ENCODE peak calls at places on chromosome 20, in six cellular contexts. S, R, E, W, A and M are unnamed samples.

GRCh38 chr20:50517817-50518154 is 7.6 kb downstream of the PTPN1 start:
- DNase-seq in S (peak), R (no peak), E (no peak), W (no peak), A (no peak), M (no peak)

GRCh38 chr20:42703744-42704143 is 486.0 kb downstream of the PTPRT start:
- DNase-seq in S (no peak), R (no peak), E (no peak), W (no peak), A (no peak), M (no peak)

GRCh38 chr20:49750611-49751396 is 37.1 kb upstream of the B4GALT5 start:
- DNase-seq in S (no peak), R (no peak), E (no peak), W (no peak), A (peak), M (no peak)

GRCh38 chr20:59055302-59055701 is 12.7 kb upstream of the PRELID3B start:
- DNase-seq in S (peak), R (no peak), E (no peak), W (no peak), A (no peak), M (no peak)

GRCh38 chr20:51036827-51037229 is 13.9 kb upstream of the KCNG1 start:
- DNase-seq in S (no peak), R (no peak), E (no peak), W (no peak), A (no peak), M (no peak)

GRCh38 chr20:34110025-34111013 is 1.7 kb downstream of the EIF2S2 start:
- DNase-seq in S (peak), R (no peak), E (no peak), W (no peak), A (no peak), M (no peak)

GRCh38 chr20:49595811-49596545 is 28.0 kb upstream of the PTGIS start:
- DNase-seq in S (peak), R (no peak), E (no peak), W (no peak), A (peak), M (no peak)

GRCh38 chr20:3067139-3068009 is 4.0 kb upstream of the OXT start:
- DNase-seq in S (no peak), R (peak), E (no peak), W (no peak), A (no peak), M (no peak)

GRCh38 chr20:7113577-7114466 is 346.3 kb downstream of the BMP2 start:
- DNase-seq in S (peak), R (peak), E (peak), W (no peak), A (no peak), M (no peak)

GRCh38 chr20:58550661-58551060 is 35.5 kb upstream of the APCDD1L start:
- DNase-seq in S (peak), R (no peak), E (no peak), W (no peak), A (no peak), M (no peak)

DNA sequence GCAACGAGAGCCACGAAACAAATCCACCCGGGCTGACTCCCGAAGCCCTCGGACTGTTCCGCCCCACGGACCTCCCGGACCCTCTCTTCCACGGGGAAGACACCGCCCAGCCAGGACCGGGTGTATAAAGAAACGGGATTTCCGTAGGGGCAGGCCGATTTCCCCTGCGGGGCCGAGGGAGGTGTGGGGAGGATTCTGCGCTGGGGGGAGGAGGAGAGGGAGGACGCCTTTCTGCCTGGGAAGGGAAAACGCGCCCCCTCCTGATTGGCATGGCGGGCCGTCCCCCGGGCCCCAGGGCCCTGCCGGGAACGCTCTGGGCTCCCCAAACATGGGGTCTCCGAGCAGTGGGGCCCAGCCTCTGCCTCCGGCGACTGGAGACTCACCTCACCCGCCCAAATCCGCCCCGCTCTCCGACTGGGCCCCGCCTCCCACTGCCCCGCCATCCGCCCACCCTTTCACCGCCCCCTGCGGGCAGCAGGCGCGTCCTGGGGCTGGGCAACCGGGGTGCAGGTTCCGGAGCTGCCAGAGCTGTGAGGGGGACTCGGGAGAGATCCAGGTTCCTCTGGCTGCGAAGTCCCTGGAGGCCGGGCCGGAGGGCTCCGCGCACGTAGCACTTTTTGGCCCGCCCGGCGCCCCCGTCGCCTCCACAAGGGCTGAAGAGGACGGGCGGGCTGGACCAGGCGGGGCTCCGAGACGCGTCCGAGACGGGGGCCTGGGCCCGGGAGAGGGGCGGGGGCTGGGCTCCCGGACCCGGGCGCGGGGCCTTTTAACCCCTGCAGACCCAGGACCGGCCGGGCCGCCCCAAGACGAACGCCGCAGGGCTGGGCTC is 586 bp upstream of the PPDPF start:
- DNase-seq in S (no peak), R (peak), E (no peak), W (peak), A (peak), M (no peak)
- TF ChIP-seq CTCF in S (peak), R (no peak), E (peak), W (no peak), A (no peak), M (peak)

GRCh38 chr20:32474009-32474716 is 111.0 kb downstream of the NOL4L start:
- DNase-seq in S (no peak), R (no peak), E (no peak), W (peak), A (peak), M (no peak)

GRCh38 chr20:32472581-32473207 is 112.4 kb downstream of the NOL4L start:
- DNase-seq in S (no peak), R (no peak), E (no peak), W (no peak), A (no peak), M (no peak)

GRCh38 chr20:32474967-32475819 is 109.9 kb downstream of the NOL4L start:
- DNase-seq in S (peak), R (peak), E (no peak), W (peak), A (peak), M (no peak)

GRCh38 chr20:32474717-32474966 is 110.5 kb downstream of the NOL4L start:
- DNase-seq in S (no peak), R (no peak), E (no peak), W (no peak), A (no peak), M (no peak)

DNA sequence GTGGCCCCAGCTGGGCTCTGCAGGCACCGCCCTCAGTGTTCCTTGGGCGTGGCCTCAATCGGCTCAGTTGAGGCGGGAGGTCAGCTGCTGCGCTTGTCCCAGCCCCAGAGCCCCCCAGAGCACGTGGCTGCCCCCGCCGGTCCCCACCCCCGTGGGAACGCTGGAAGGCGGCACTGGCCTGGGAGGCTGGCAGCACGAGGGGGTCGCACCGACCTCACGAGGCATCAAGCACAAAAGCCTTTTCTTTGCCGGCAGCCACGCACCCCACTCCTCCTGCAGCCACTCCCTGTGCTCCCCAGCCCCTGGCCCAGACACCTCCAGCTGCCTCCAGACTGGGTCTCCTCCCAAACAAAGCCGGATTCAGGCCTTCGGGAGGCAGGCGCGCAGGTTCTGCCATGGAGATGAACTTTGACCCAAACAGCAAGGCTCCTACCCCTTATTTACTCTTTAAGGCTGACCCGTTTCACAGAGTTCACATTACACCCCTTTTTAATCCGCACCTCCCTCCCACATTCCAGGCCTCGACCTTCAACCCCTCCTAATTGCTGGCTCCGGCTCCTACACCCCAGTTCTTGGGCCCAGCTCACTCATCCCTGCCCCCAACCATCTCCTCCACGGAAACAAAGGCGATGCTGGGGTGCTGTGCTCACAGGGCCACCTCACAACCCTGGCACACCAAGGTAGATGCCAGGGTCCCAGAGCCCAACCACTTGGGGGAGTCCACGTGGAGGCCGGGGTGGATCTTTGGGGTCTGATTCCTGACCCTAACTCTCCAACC is 111.7 kb downstream of the NOL4L start:
- DNase-seq in S (no peak), R (peak), E (no peak), W (peak), A (no peak), M (no peak)
- H3K4me3 ChIP-seq in S (no peak), R (peak), E (no peak), W (peak), A (no peak), M (peak)

GRCh38 chr20:23061262-23061661 is 11.8 kb upstream of the THBD start:
- DNase-seq in S (no peak), R (no peak), E (no peak), W (no peak), A (no peak), M (no peak)

GRCh38 chr20:23060629-23061028 is 11.2 kb upstream of the THBD start:
- DNase-seq in S (no peak), R (no peak), E (no peak), W (no peak), A (no peak), M (no peak)

GRCh38 chr20:23059831-23060230 is 10.4 kb upstream of the THBD start:
- DNase-seq in S (no peak), R (no peak), E (no peak), W (no peak), A (no peak), M (no peak)

GRCh38 chr20:23061713-23062561 is 12.5 kb upstream of the THBD start:
- DNase-seq in S (peak), R (no peak), E (no peak), W (no peak), A (peak), M (no peak)

DNA sequence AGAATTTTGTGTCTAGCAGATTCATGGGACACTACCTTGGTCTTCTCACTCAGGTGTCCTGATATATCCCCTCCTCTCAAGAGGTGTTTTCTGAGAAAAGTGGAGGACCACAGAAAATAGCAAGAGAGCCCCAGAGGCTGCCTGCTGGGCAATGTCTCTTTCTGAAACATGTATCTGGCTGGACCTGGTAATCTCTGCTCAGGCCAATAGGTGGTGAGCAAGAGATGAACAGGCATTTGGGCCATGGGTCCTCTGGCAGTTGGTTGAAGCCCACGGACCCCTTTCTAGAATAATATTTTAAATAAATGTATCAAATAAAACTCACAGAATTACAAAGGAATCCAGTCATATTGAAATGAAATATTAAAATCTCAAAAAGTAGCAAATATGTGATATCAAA is 8.8 kb upstream of the THBD start:
- DNase-seq in S (no peak), R (no peak), E (no peak), W (no peak), A (no peak), M (no peak)
- TF ChIP-seq CTCF in S (no peak), R (no peak), E (peak), W (no peak), A (no peak), M (peak)

GRCh38 chr20:11255860-11256259 is 582.1 kb upstream of the JAG1 start:
- DNase-seq in S (no peak), R (no peak), E (no peak), W (no peak), A (no peak), M (no peak)
- H3K4me3 ChIP-seq in S (no peak), R (no peak), E (no peak), W (no peak), A (no peak), M (no peak)

GRCh38 chr20:10609276-10609675 is 64.5 kb downstream of the JAG1 start:
- DNase-seq in S (peak), R (no peak), E (no peak), W (no peak), A (peak), M (no peak)

GRCh38 chr20:10610266-10610665 is 63.5 kb downstream of the JAG1 start:
- DNase-seq in S (no peak), R (no peak), E (no peak), W (no peak), A (no peak), M (no peak)

GRCh38 chr20:10613911-10614310 is 59.9 kb downstream of the JAG1 start:
- DNase-seq in S (no peak), R (no peak), E (no peak), W (no peak), A (no peak), M (no peak)

GRCh38 chr20:10609726-10610125 is 64.1 kb downstream of the JAG1 start:
- DNase-seq in S (peak), R (no peak), E (no peak), W (no peak), A (no peak), M (no peak)

GRCh38 chr20:10611357-10611756 is 62.4 kb downstream of the JAG1 start:
- DNase-seq in S (peak), R (no peak), E (no peak), W (peak), A (peak), M (no peak)
- TF ChIP-seq CTCF in S (peak), R (no peak), E (peak), W (no peak), A (peak), M (peak)